ENCODE peak calls at places on chromosomes 5 and 9, in four cellular contexts. Q is DMS79, G is AG08396, Z is amniotic stem cell. M is an unnamed sample.

GRCh38 chr5:151699071-151699901 is 12.6 kb upstream of the SPARC start:
- DNase-seq in Q (no peak), G (peak), Z (peak), M (no peak)

GRCh38 chr5:55517804-55518203 is 17.0 kb downstream of the PLPP1 start:
- DNase-seq in Q (no peak), G (no peak), Z (no peak), M (no peak)

GRCh38 chr5:166810721-166811120 is 1480.7 kb upstream of the WWC1 start:
- DNase-seq in Q (no peak), G (no peak), Z (no peak), M (no peak)

GRCh38 chr5:170289749-170290148 is 7.8 kb downstream of the LCP2 start:
- DNase-seq in Q (no peak), G (no peak), Z (no peak), M (peak)

GRCh38 chr9:86330186-86330585 is 24.0 kb downstream of the TUT7 start:
- DNase-seq in Q (no peak), G (no peak), Z (no peak), M (no peak)

GRCh38 chr5:150912312-150912814 is 7.6 kb upstream of the ZNF300 start:
- DNase-seq in Q (no peak), G (no peak), Z (no peak), M (no peak)

GRCh38 chr5:179311091-179311470 is 34.2 kb downstream of the ADAMTS2 start:
- DNase-seq in Q (no peak), G (no peak), Z (no peak), M (no peak)

GRCh38 chr9:126157409-126157808 is 169.2 kb upstream of the MVB12B start:
- DNase-seq in Q (no peak), G (no peak), Z (no peak), M (no peak)

GRCh38 chr5:114361724-114362196 is at the start of gene KCNN2:
- DNase-seq in Q (no peak), G (peak), Z (peak), M (no peak)

GRCh38 chr9:133509179-133510083 is 15.3 kb downstream of the MYMK start:
- DNase-seq in Q (peak), G (no peak), Z (no peak), M (peak)

GRCh38 chr5:94523018-94523417 is 95.4 kb downstream of the KIAA0825 start:
- DNase-seq in Q (no peak), G (no peak), Z (no peak), M (no peak)

GRCh38 chr5:76230711-76231285 is 147.6 kb downstream of the SV2C start:
- DNase-seq in Q (no peak), G (no peak), Z (no peak), M (no peak)

M was measured in stimulated activated naive CD8-positive, alpha-beta T cell treated with anti-CD3 and anti-CD28 coated beads, Interleukin-15, Interleukin-2, amounts not matched to agents 100 U/mL and 50 U/mL, for 24 hours.